ENCODE peak calls at places on chromosomes 4 and X, in ten cellular contexts. One of them, this sample, is unnamed.
A peak's percentile ranks its signal among the peaks of the same experiment; 100 is the strongest.

GRCh38 chr4:20266215-20267082 is 14.7 kb downstream of the SLIT2 start:
- DNase-seq in prostate gland: no peak
- DNase-seq in cardiac muscle cell: peak; percentile 50
- DNase-seq in brain microvascular endothelial cell: no peak
- DNase-seq in body of pancreas: no peak
- DNase-seq in HepG2: no peak
- DNase-seq in neural progenitor cell: no peak
- DNase-seq in H1: no peak
- DNase-seq in keratinocyte: peak; percentile 56
- DNase-seq in lower lobe of right lung: no peak
- DNase-seq in this sample: no peak

GRCh38 chrX:122567911-122568310 is 616.2 kb upstream of the GRIA3 start:
- DNase-seq in neural progenitor cell: no peak
- DNase-seq in keratinocyte: no peak
- DNase-seq in HepG2: no peak
- DNase-seq in H1: no peak
- DNase-seq in prostate gland: no peak
- DNase-seq in cardiac muscle cell: no peak
- DNase-seq in body of pancreas: no peak
- DNase-seq in lower lobe of right lung: no peak
- DNase-seq in brain microvascular endothelial cell: no peak
- DNase-seq in this sample: no peak

GRCh38 chrX:49976682-49977197 is 54.3 kb downstream of the CLCN5 start:
- DNase-seq in brain microvascular endothelial cell: no peak
- DNase-seq in prostate gland: no peak
- DNase-seq in neural progenitor cell: no peak
- DNase-seq in H1: no peak
- DNase-seq in keratinocyte: no peak
- DNase-seq in body of pancreas: no peak
- DNase-seq in HepG2: no peak
- DNase-seq in cardiac muscle cell: no peak
- DNase-seq in lower lobe of right lung: no peak
- DNase-seq in this sample: no peak

GRCh38 chrX:150567645-150568319 is 639 bp upstream of the MTM1 start:
- DNase-seq in prostate gland: no peak
- DNase-seq in body of pancreas: no peak
- DNase-seq in lower lobe of right lung: no peak
- DNase-seq in keratinocyte: no peak
- DNase-seq in H1: no peak
- DNase-seq in neural progenitor cell: peak; percentile 19
- DNase-seq in HepG2: no peak
- DNase-seq in cardiac muscle cell: no peak
- DNase-seq in brain microvascular endothelial cell: no peak
- DNase-seq in this sample: no peak

GRCh38 chr4:24840362-24840761 is 45.0 kb downstream of the SOD3 start:
- DNase-seq in lower lobe of right lung: no peak
- DNase-seq in prostate gland: no peak
- DNase-seq in body of pancreas: no peak
- DNase-seq in HepG2: peak; percentile 12
- DNase-seq in cardiac muscle cell: no peak
- DNase-seq in neural progenitor cell: no peak
- DNase-seq in keratinocyte: no peak
- DNase-seq in H1: no peak
- DNase-seq in brain microvascular endothelial cell: no peak
- DNase-seq in this sample: no peak

GRCh38 chrX:133555796-133556458 is 140.6 kb upstream of the GPC4 start:
- DNase-seq in body of pancreas: no peak
- DNase-seq in brain microvascular endothelial cell: no peak
- DNase-seq in neural progenitor cell: no peak
- DNase-seq in cardiac muscle cell: no peak
- DNase-seq in prostate gland: no peak
- DNase-seq in keratinocyte: no peak
- DNase-seq in HepG2: no peak
- DNase-seq in lower lobe of right lung: no peak
- DNase-seq in H1: no peak
- DNase-seq in this sample: no peak

GRCh38 chr4:61911313-61911756 is 711.2 kb downstream of the ADGRL3 start:
- DNase-seq in lower lobe of right lung: no peak
- DNase-seq in HepG2: no peak
- DNase-seq in neural progenitor cell: peak; percentile 13
- DNase-seq in brain microvascular endothelial cell: no peak
- DNase-seq in prostate gland: no peak
- DNase-seq in cardiac muscle cell: no peak
- DNase-seq in body of pancreas: no peak
- DNase-seq in keratinocyte: no peak
- DNase-seq in H1: no peak
- DNase-seq in this sample: no peak

GRCh38 chrX:15165832-15166231 is 104.1 kb downstream of the ASB9 start:
- DNase-seq in prostate gland: no peak
- DNase-seq in cardiac muscle cell: no peak
- DNase-seq in body of pancreas: no peak
- DNase-seq in HepG2: no peak
- DNase-seq in brain microvascular endothelial cell: no peak
- DNase-seq in H1: no peak
- DNase-seq in lower lobe of right lung: no peak
- DNase-seq in keratinocyte: no peak
- DNase-seq in neural progenitor cell: no peak
- DNase-seq in this sample: no peak

GRCh38 chr4:5292091-5292490 is 240.8 kb downstream of the STK32B start:
- DNase-seq in keratinocyte: no peak
- DNase-seq in neural progenitor cell: no peak
- DNase-seq in body of pancreas: no peak
- DNase-seq in brain microvascular endothelial cell: no peak
- DNase-seq in cardiac muscle cell: no peak
- DNase-seq in H1: no peak
- DNase-seq in prostate gland: no peak
- DNase-seq in HepG2: no peak
- DNase-seq in lower lobe of right lung: no peak
- DNase-seq in this sample: no peak

GRCh38 chr4:72489267-72489666 is 79.8 kb downstream of the ADAMTS3 start:
- DNase-seq in prostate gland: no peak
- DNase-seq in H1: no peak
- DNase-seq in body of pancreas: no peak
- DNase-seq in keratinocyte: peak; percentile 28
- DNase-seq in brain microvascular endothelial cell: peak; percentile 47
- DNase-seq in cardiac muscle cell: peak; percentile 36
- DNase-seq in lower lobe of right lung: no peak
- DNase-seq in HepG2: no peak
- DNase-seq in neural progenitor cell: no peak
- DNase-seq in this sample: no peak

GRCh38 chr4:138070816-138071215 is 171.3 kb downstream of the SLC7A11 start:
- DNase-seq in cardiac muscle cell: no peak
- DNase-seq in keratinocyte: no peak
- DNase-seq in body of pancreas: no peak
- DNase-seq in prostate gland: no peak
- DNase-seq in H1: no peak
- DNase-seq in neural progenitor cell: no peak
- DNase-seq in brain microvascular endothelial cell: no peak
- DNase-seq in HepG2: no peak
- DNase-seq in lower lobe of right lung: no peak
- DNase-seq in this sample: no peak

GRCh38 chrX:36856849-36857248 is 151.3 kb upstream of the FAM47C start:
- DNase-seq in cardiac muscle cell: peak; percentile 0
- DNase-seq in H1: no peak
- DNase-seq in brain microvascular endothelial cell: no peak
- DNase-seq in keratinocyte: no peak
- DNase-seq in HepG2: no peak
- DNase-seq in lower lobe of right lung: no peak
- DNase-seq in neural progenitor cell: no peak
- DNase-seq in prostate gland: no peak
- DNase-seq in body of pancreas: no peak
- DNase-seq in this sample: no peak

GRCh38 chr4:5524900-5525299 is 183.5 kb downstream of the EVC2 start:
- DNase-seq in neural progenitor cell: no peak
- DNase-seq in H1: no peak
- DNase-seq in brain microvascular endothelial cell: peak; percentile 83
- DNase-seq in lower lobe of right lung: no peak
- DNase-seq in body of pancreas: peak; percentile 22
- DNase-seq in keratinocyte: no peak
- DNase-seq in prostate gland: no peak
- DNase-seq in HepG2: no peak
- DNase-seq in cardiac muscle cell: peak; percentile 74
- DNase-seq in this sample: no peak

GRCh38 chr4:116015062-116015461 is 901.6 kb upstream of the NDST4 start:
- DNase-seq in lower lobe of right lung: no peak
- DNase-seq in brain microvascular endothelial cell: no peak
- DNase-seq in keratinocyte: no peak
- DNase-seq in H1: no peak
- DNase-seq in prostate gland: no peak
- DNase-seq in neural progenitor cell: no peak
- DNase-seq in cardiac muscle cell: no peak
- DNase-seq in body of pancreas: no peak
- DNase-seq in HepG2: no peak
- DNase-seq in this sample: no peak

GRCh38 chrX:40644821-40645358 is 2.5 kb downstream of the CXorf38 start:
- DNase-seq in brain microvascular endothelial cell: peak; percentile 68
- DNase-seq in cardiac muscle cell: peak; percentile 73
- DNase-seq in H1: no peak
- DNase-seq in prostate gland: peak; percentile 5
- DNase-seq in body of pancreas: peak; percentile 26
- DNase-seq in neural progenitor cell: no peak
- DNase-seq in HepG2: peak; percentile 5
- DNase-seq in keratinocyte: no peak
- DNase-seq in lower lobe of right lung: peak; percentile 57
- DNase-seq in this sample: peak; percentile 18

GRCh38 chrX:39983715-39984114 is 114.0 kb downstream of the BCOR start:
- DNase-seq in HepG2: no peak
- DNase-seq in body of pancreas: no peak
- DNase-seq in keratinocyte: no peak
- DNase-seq in lower lobe of right lung: no peak
- DNase-seq in H1: no peak
- DNase-seq in prostate gland: no peak
- DNase-seq in neural progenitor cell: no peak
- DNase-seq in cardiac muscle cell: peak; percentile 64
- DNase-seq in brain microvascular endothelial cell: no peak
- DNase-seq in this sample: no peak

DNA sequence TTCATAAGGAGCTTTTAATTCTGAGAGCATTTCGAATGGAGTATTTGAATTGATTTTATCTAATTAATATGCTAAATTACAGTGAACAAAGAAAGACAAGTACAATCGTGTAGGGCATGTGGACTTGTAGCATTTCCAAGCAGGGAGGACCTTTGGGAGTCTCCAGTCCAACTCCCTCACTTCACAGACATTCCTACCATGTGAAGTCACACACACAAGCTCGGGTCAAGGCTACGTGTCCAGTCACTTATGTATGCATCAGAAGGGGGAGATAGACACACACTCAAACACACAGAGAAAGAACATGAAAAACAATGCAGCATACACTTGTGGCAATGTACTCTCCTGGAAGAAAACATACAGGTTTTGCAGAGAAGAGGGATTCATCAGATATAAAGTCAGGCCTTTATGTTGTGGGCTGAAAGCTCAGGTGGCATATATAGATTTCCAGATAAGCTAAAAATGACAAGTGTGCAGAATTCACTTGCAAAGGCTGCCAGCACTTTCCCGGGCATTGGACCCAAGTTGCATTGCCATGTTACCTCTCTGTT is 136.1 kb upstream of the MID1 start:
- DNase-seq in prostate gland: no peak
- DNase-seq in H1: no peak
- DNase-seq in lower lobe of right lung: no peak
- DNase-seq in neural progenitor cell: no peak
- DNase-seq in brain microvascular endothelial cell: peak; percentile 86
- DNase-seq in body of pancreas: no peak
- DNase-seq in keratinocyte: peak; percentile 53
- DNase-seq in cardiac muscle cell: peak; percentile 83
- DNase-seq in HepG2: no peak
- DNase-seq in this sample: no peak
- TF ChIP-seq CTCF in prostate gland: no peak
- TF ChIP-seq CTCF in H1: no peak
- TF ChIP-seq CTCF in lower lobe of right lung: no peak
- TF ChIP-seq CTCF in neural progenitor cell: no peak
- TF ChIP-seq CTCF in brain microvascular endothelial cell: no peak
- TF ChIP-seq CTCF in body of pancreas: no peak
- TF ChIP-seq CTCF in keratinocyte: no peak
- TF ChIP-seq CTCF in cardiac muscle cell: peak; percentile 3
- TF ChIP-seq CTCF in HepG2: no peak
- TF ChIP-seq CTCF in this sample: no peak

GRCh38 chr4:47471591-47471990 is 8.1 kb upstream of the COMMD8 start:
- DNase-seq in body of pancreas: no peak
- DNase-seq in prostate gland: no peak
- DNase-seq in cardiac muscle cell: no peak
- DNase-seq in H1: no peak
- DNase-seq in HepG2: peak; percentile 13
- DNase-seq in neural progenitor cell: no peak
- DNase-seq in brain microvascular endothelial cell: no peak
- DNase-seq in keratinocyte: no peak
- DNase-seq in lower lobe of right lung: no peak
- DNase-seq in this sample: no peak
- H3K27ac ChIP-seq in body of pancreas: no peak overlapping the region
- H3K27ac ChIP-seq in prostate gland: no peak overlapping the region
- H3K27ac ChIP-seq in cardiac muscle cell: no peak overlapping the region
- H3K27ac ChIP-seq in H1: no peak overlapping the region
- H3K27ac ChIP-seq in HepG2: no peak overlapping the region
- H3K27ac ChIP-seq in neural progenitor cell: no peak overlapping the region
- H3K27ac ChIP-seq in brain microvascular endothelial cell: no peak overlapping the region
- H3K27ac ChIP-seq in keratinocyte: no peak overlapping the region
- H3K27ac ChIP-seq in lower lobe of right lung: no peak overlapping the region
- H3K27ac ChIP-seq in this sample: no peak overlapping the region

GRCh38 chrX:153459976-153460375 is 10.4 kb downstream of the HAUS7 start:
- DNase-seq in body of pancreas: no peak
- DNase-seq in H1: no peak
- DNase-seq in neural progenitor cell: no peak
- DNase-seq in brain microvascular endothelial cell: peak; percentile 50
- DNase-seq in lower lobe of right lung: no peak
- DNase-seq in cardiac muscle cell: peak; percentile 35
- DNase-seq in prostate gland: no peak
- DNase-seq in keratinocyte: no peak
- DNase-seq in HepG2: peak; percentile 23
- DNase-seq in this sample: no peak
- H3K36me3 ChIP-seq in body of pancreas: no peaks in the 10 kb centered on the region
- H3K36me3 ChIP-seq in H1: peaks cover 4% of the 10 kb centered on the region
- H3K36me3 ChIP-seq in neural progenitor cell: no peaks in the 10 kb centered on the region
- H3K36me3 ChIP-seq in brain microvascular endothelial cell: no peaks in the 10 kb centered on the region
- H3K36me3 ChIP-seq in lower lobe of right lung: peaks cover 5% of the 10 kb centered on the region
- H3K36me3 ChIP-seq in cardiac muscle cell: no peaks in the 10 kb centered on the region
- H3K36me3 ChIP-seq in prostate gland: no peaks in the 10 kb centered on the region
- H3K36me3 ChIP-seq in keratinocyte: no peaks in the 10 kb centered on the region
- H3K36me3 ChIP-seq in HepG2: no peaks in the 10 kb centered on the region
- H3K36me3 ChIP-seq in this sample: peaks cover 42% of the 10 kb centered on the region

DNA sequence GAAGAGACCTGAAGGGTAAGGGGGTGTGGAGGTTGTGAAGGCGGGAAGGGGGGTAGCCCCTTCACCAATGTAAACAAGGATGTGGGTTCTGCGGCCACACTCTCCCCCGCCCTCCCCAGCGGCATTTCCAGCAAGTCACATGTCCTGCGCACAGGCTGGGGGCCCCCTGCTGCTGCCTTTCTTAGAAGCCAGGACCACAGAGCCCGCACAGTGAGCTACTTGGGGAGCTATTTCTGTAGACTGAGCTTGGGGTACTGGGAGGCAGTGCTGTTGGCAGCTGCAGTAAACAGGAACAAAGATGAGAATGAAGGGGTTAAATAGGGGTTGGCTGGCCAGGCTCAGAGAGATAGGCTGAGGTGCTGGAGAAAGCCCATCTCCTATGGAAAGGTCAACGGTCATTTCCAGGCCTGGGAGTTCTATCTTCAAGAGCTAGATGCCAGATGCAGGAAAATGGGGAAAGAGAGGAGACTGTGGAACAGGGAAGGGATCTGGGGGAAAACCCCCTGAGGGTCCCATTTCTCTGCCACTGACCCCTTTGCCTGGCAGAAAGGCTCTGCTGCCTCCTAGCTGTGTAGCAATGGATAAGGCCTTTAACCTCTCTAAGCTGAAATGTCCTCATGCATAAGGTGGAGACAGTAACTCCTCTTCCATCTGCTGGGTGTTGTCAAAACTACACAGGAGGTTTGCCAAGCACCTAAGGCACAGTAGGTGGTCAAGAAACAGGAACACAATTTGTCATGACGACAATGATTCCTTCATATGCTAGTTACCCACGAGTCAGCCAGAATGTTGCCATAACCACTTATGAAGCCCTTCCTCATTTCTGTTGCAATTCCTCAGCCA is 18.5 kb upstream of the PIM2 start:
- DNase-seq in body of pancreas: no peak
- DNase-seq in cardiac muscle cell: peak; percentile 34
- DNase-seq in keratinocyte: no peak
- DNase-seq in neural progenitor cell: peak; percentile 39
- DNase-seq in lower lobe of right lung: peak; percentile 84
- DNase-seq in prostate gland: peak; percentile 9
- DNase-seq in H1: peak; percentile 52
- DNase-seq in brain microvascular endothelial cell: peak; percentile 36
- DNase-seq in HepG2: no peak
- DNase-seq in this sample: no peak
- TF ChIP-seq CTCF in body of pancreas: no peak
- TF ChIP-seq CTCF in cardiac muscle cell: no peak
- TF ChIP-seq CTCF in keratinocyte: no peak
- TF ChIP-seq CTCF in neural progenitor cell: peak; percentile 46
- TF ChIP-seq CTCF in lower lobe of right lung: peak; percentile 7
- TF ChIP-seq CTCF in prostate gland: no peak
- TF ChIP-seq CTCF in H1: peak; percentile 79
- TF ChIP-seq CTCF in brain microvascular endothelial cell: peak; percentile 34
- TF ChIP-seq CTCF in HepG2: peak; percentile 19
- TF ChIP-seq CTCF in this sample: no peak